ENCODE peak calls at places on chromosome 5, in ten cellular contexts. I is activated T-helper 1 cell treated with anti-CD3 and anti-CD28 coated beads, Interleukin-12 subunit alpha, Interleukin-12 subunit beta, Interleukin-2, Interleukin-4 antibody, amounts not matched to agents 30 ng/mL and 10 ng/mL and 1 ng/mL, durations not matched to agents 14 hours and 24 hours and 36 hours; O is effector memory CD4-positive, alpha-beta T cell; Z is C1 segment of cervical spinal cord; T is GM23338; K is psoas muscle; F is Right ventricle myocardium superior; H is endothelial cell; A is ACHN; E is osteocyte. S is an unnamed sample.

GRCh38 chr5:78964889-78965288 is 20.2 kb downstream of the ARSB start:
- DNase-seq in I (no peak), O (no peak), Z (no peak), T (peak), K (no peak), F (no peak), H (no peak), A (peak), E (no peak), S (no peak)

GRCh38 chr5:179871506-179871905 is 12.9 kb upstream of the MRNIP start:
- DNase-seq in I (no peak), O (no peak), Z (no peak), T (no peak), K (no peak), F (no peak), H (no peak), A (no peak), E (no peak), S (no peak)

GRCh38 chr5:171023508-171023907 is 161.7 kb downstream of the RANBP17 start:
- DNase-seq in I (no peak), O (no peak), Z (no peak), T (no peak), K (no peak), F (no peak), H (no peak), A (peak), E (no peak), S (no peak)

GRCh38 chr5:14917719-14918118 is 46.1 kb upstream of the ANKH start:
- DNase-seq in I (no peak), O (no peak), Z (no peak), T (no peak), K (no peak), F (no peak), H (no peak), A (no peak), E (no peak), S (no peak)

GRCh38 chr5:150411245-150411979 is 1.3 kb downstream of the CD74 start:
- DNase-seq in I (peak), O (peak), Z (no peak), T (peak), K (no peak), F (peak), H (no peak), A (peak), E (no peak), S (no peak)

GRCh38 chr5:9294793-9295465 is 250.9 kb downstream of the SEMA5A start:
- DNase-seq in I (no peak), O (no peak), Z (no peak), T (peak), K (no peak), F (no peak), H (no peak), A (no peak), E (no peak), S (peak)

GRCh38 chr5:146828385-146828784 is 50.2 kb downstream of the PPP2R2B start:
- DNase-seq in I (no peak), O (no peak), Z (no peak), T (no peak), K (no peak), F (no peak), H (no peak), A (no peak), E (no peak), S (peak)

GRCh38 chr5:35859101-35859661 is 2.5 kb downstream of the IL7R start:
- DNase-seq in I (no peak), O (no peak), Z (no peak), T (peak), K (no peak), F (no peak), H (no peak), A (no peak), E (no peak), S (peak)

GRCh38 chr5:172405708-172406107 is 48.6 kb downstream of the SH3PXD2B start:
- DNase-seq in I (no peak), O (no peak), Z (no peak), T (no peak), K (no peak), F (no peak), H (no peak), A (no peak), E (no peak), S (no peak)

GRCh38 chr5:153043876-153044275 is 446.6 kb upstream of the GRIA1 start:
- DNase-seq in I (no peak), O (no peak), Z (no peak), T (no peak), K (no peak), F (no peak), H (no peak), A (no peak), E (no peak), S (no peak)

GRCh38 chr5:76016258-76016657 is 66.9 kb upstream of the SV2C start:
- DNase-seq in I (no peak), O (no peak), Z (no peak), T (peak), K (no peak), F (no peak), H (no peak), A (no peak), E (no peak), S (no peak)

GRCh38 chr5:157248771-157249475 is 17.0 kb upstream of the CYFIP2 start:
- DNase-seq in I (no peak), O (peak), Z (no peak), T (no peak), K (no peak), F (no peak), H (no peak), A (no peak), E (no peak), S (no peak)

S was measured in HAP-1.